ENCODE peak calls at places on chromosomes 16 and 17, in five cellular contexts. J is H9; S is transverse colon; E is CD4-positive, alpha-beta T cell; O is left ventricle myocardium inferior. Y is an unnamed sample.

GRCh38 chr16:85574672-85575475 is 38.2 kb upstream of the GSE1 start:
- DNase-seq in E (no peak), O (no peak), J (no peak), S (no peak), Y (no peak)

GRCh38 chr17:65254166-65254565 is 117.0 kb downstream of the RGS9 start:
- DNase-seq in S (no peak), O (no peak), J (no peak), E (no peak), Y (no peak)

GRCh38 chr17:64599187-64599676 is 62.9 kb downstream of the SMURF2 start:
- DNase-seq in E (peak; percentile 43), O (no peak), S (peak; percentile 29), J (peak; percentile 41), Y (no peak)

GRCh38 chr17:34623856-34624766 is 44.7 kb downstream of the TMEM132E start:
- DNase-seq in J (no peak), O (no peak), S (no peak), E (no peak), Y (no peak)

GRCh38 chr17:4499431-4500187 is 928 bp downstream of the SPNS2 start:
- DNase-seq in O (no peak), E (peak; percentile 16), S (no peak), J (peak; percentile 69), Y (peak; percentile 42)

GRCh38 chr17:42071810-42072209 is 21.4 kb upstream of the C17orf113 start:
- DNase-seq in J (no peak), S (no peak), E (no peak), O (no peak), Y (no peak)

GRCh38 chr16:56611281-56611833 is 3.0 kb downstream of the MT2A start:
- DNase-seq in J (no peak), E (no peak), O (peak; percentile 75), S (no peak), Y (peak; percentile 79)

GRCh38 chr16:5228369-5228768 is 130.8 kb upstream of the EEF2KMT start:
- DNase-seq in J (peak; percentile 65), E (no peak), O (no peak), S (no peak), Y (no peak)

GRCh38 chr16:75486666-75487313 is 8.5 kb downstream of the CHST6 start:
- DNase-seq in O (no peak), J (no peak), S (no peak), E (no peak), Y (no peak)

GRCh38 chr17:80303824-80304223 is 43.2 kb downstream of the RNF213 start:
- DNase-seq in S (no peak), E (no peak), J (no peak), O (no peak), Y (no peak)

GRCh38 chr17:2952174-2952845 is 111.1 kb downstream of the OR1D5 start:
- DNase-seq in J (peak; percentile 16), E (no peak), S (no peak), O (no peak), Y (no peak)

GRCh38 chr16:79297805-79298204 is 302.7 kb downstream of the MAF start:
- DNase-seq in E (no peak), S (no peak), J (no peak), O (no peak), Y (no peak)

GRCh38 chr17:72580321-72581127 is 459.7 kb downstream of the SOX9 start:
- DNase-seq in E (no peak), S (peak; percentile 42), J (no peak), O (no peak), Y (no peak)

GRCh38 chr17:37476431-37477130 is 13.1 kb upstream of the DUSP14 start:
- DNase-seq in S (peak; percentile 14), J (no peak), O (peak; percentile 22), E (no peak), Y (peak; percentile 30)

GRCh38 chr17:79799538-79800324 is 2.9 kb upstream of the CBX8 start:
- DNase-seq in J (peak; percentile 45), S (no peak), O (no peak), E (no peak), Y (no peak)

GRCh38 chr16:2487903-2488531 is 13.1 kb downstream of the TBC1D24 start:
- DNase-seq in O (no peak), J (no peak), E (no peak), S (no peak), Y (no peak)

GRCh38 chr16:70725024-70725911 is 39.4 kb upstream of the MTSS2 start:
- DNase-seq in J (no peak), E (no peak), S (no peak), O (peak; percentile 40), Y (peak; percentile 50)

GRCh38 chr17:147796-148740 is 10.7 kb downstream of the SCGB1C2 start:
- DNase-seq in S (no peak), E (no peak), O (peak; percentile 5), J (no peak), Y (peak; percentile 2)

GRCh38 chr16:68529608-68529930 is 9.5 kb upstream of the ZFP90 start:
- DNase-seq in O (no peak), J (no peak), S (no peak), E (no peak), Y (no peak)

GRCh38 chr17:5785867-5786509 is 201.7 kb upstream of the NLRP1 start:
- DNase-seq in O (no peak), E (no peak), S (no peak), J (no peak), Y (no peak)

GRCh38 chr17:29873476-29873875 is 56.6 kb downstream of the SSH2 start:
- DNase-seq in E (no peak), O (no peak), J (no peak), S (no peak), Y (no peak)

GRCh38 chr17:60390881-60391418 is 983 bp downstream of the USP32 start:
- DNase-seq in O (no peak), S (peak; percentile 38), J (no peak), E (peak; percentile 15), Y (peak; percentile 14)

GRCh38 chr16:89924298-89924924 is 1.3 kb downstream of the TUBB3 start:
- DNase-seq in O (no peak), S (no peak), E (no peak), J (peak; percentile 85), Y (no peak)

GRCh38 chr17:81867123-81867951 is 3.8 kb downstream of the ARHGDIA start:
- DNase-seq in O (no peak), J (peak; percentile 84), E (no peak), S (peak; percentile 63), Y (no peak)

GRCh38 chr16:81733295-81733694 is 45.8 kb upstream of the PLCG2 start:
- DNase-seq in S (no peak), E (no peak), J (no peak), O (no peak), Y (no peak)

GRCh38 chr17:21452377-21453143 is 76.4 kb downstream of the KCNJ12 start:
- DNase-seq in S (peak; percentile 17), J (peak; percentile 80), O (peak; percentile 49), E (peak; percentile 19), Y (peak; percentile 50)

GRCh38 chr17:59846391-59847165 is 46.2 kb downstream of the TUBD1 start:
- DNase-seq in J (peak; percentile 48), O (peak; percentile 41), E (no peak), S (peak; percentile 51), Y (no peak)

GRCh38 chr17:3738562-3739295 is 15.0 kb downstream of the HASPIN start:
- DNase-seq in O (no peak), J (no peak), S (peak; percentile 68), E (peak; percentile 61), Y (no peak)

GRCh38 chr16:66481943-66482390 is 54.9 kb downstream of the BEAN1 start:
- DNase-seq in S (no peak), J (no peak), E (no peak), O (no peak), Y (no peak)

GRCh38 chr17:1767358-1767757 is 5.5 kb downstream of the SERPINF1 start:
- DNase-seq in J (no peak), O (no peak), E (no peak), S (no peak), Y (no peak)

GRCh38 chr17:20197527-20197926 is 188.4 kb downstream of the SPECC1 start:
- DNase-seq in O (no peak), E (no peak), S (no peak), J (no peak), Y (no peak)

GRCh38 chr17:20191066-20191465 is 181.9 kb downstream of the SPECC1 start:
- DNase-seq in E (no peak), S (no peak), O (no peak), J (no peak), Y (no peak)

GRCh38 chr17:20201059-20201458 is 191.9 kb downstream of the SPECC1 start:
- DNase-seq in O (no peak), J (no peak), E (no peak), S (no peak), Y (no peak)

GRCh38 chr17:20200016-20200788 is 191.0 kb downstream of the SPECC1 start:
- DNase-seq in S (no peak), J (no peak), O (no peak), E (no peak), Y (no peak)

GRCh38 chr17:20196314-20196713 is 187.2 kb downstream of the SPECC1 start:
- DNase-seq in E (no peak), J (no peak), O (no peak), S (no peak), Y (no peak)
- H3K9me3 ChIP-seq in E (no peaks in the 10 kb centered on the region), J (peaks cover 7% of the 10 kb centered on the region), O (peaks cover 9% of the 10 kb centered on the region), S (no peaks in the 10 kb centered on the region), Y (peaks cover 16% of the 10 kb centered on the region)

DNA sequence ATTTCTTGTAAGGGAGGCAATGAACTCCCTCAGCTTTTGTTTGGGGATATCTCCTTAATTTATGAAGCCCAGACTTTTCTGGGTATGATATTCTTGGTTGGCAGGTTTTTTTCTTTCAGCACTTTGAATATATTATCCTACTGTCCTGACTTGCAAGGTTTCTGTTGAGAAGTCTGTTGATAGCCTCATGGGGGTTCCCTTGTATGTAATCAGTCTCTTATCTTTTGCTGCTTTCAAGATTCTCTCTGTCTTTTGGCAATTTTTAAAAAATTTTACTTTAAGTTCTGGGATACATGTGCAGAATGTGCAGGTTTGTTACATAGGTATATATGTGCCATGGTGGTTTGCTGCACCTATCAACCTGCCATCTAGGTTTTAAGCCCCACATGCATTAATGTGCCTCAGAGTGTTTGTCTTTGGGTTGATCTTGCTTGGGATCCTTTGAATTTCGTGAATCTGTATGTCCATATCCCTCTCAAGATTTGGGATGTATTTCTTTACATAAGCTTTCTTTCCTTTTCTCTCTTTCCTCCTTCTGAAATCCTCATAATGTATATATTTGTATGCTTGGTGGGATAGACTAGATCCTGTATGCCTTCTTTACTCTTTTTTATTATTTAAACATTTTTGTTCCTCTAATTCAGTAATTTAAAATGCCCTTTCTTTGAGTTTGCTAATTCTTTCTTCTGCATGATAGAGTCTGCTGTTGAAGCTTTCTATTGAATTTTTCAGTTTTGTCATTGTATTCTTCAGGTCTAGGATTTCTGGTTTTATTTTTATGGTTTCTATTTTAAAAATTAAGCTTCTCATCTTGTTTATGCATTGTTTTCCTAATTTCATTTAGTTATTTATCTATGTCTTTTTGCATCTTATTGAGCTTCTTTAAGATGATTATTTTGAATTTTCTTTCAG is 5.2 kb upstream of the KRT25 start:
- DNase-seq in S (no peak), J (no peak), E (no peak), O (no peak), Y (no peak)
- H3K9me3 ChIP-seq in S (peaks cover 23% of the 10 kb centered on the region), J (peaks cover 4% of the 10 kb centered on the region), E (peaks cover 50% of the 10 kb centered on the region), O (peaks cover 81% of the 10 kb centered on the region), Y (peaks cover 15% of the 10 kb centered on the region)

GRCh38 chr17:43352579-43352978 is 46.2 kb upstream of the ARL4D start:
- DNase-seq in J (no peak), E (no peak), S (no peak), O (no peak), Y (no peak)
- H3K9me3 ChIP-seq in J (peaks cover 24% of the 10 kb centered on the region), E (peaks cover 28% of the 10 kb centered on the region), S (peaks cover 24% of the 10 kb centered on the region), O (peaks cover 28% of the 10 kb centered on the region), Y (peaks cover 18% of the 10 kb centered on the region)

DNA sequence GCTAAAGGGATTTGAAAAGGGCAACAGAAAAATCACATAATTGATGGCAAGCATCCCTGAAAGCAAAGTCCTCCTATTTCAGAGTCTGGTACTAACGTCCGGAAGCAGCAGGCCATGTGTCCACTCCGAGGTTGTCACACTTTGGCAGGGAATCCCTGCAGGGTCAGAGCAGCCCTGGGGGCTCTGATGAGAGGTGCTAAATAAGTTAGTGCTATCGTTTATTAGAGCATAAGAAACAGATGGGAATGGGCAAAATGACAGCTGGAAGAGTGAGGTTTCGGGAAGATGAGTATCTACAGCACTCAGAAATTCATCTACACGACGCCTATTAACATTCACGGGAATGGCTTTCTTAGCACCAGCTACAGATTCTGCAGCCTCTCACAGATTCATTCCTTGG is 465.4 kb upstream of the PSMD7 start:
- DNase-seq in J (no peak), O (no peak), E (no peak), S (no peak), Y (no peak)
- H3K9me3 ChIP-seq in J (no peaks in the 10 kb centered on the region), O (no peaks in the 10 kb centered on the region), E (no peaks in the 10 kb centered on the region), S (no peaks in the 10 kb centered on the region), Y (no peaks in the 10 kb centered on the region)

Y was measured in heart right ventricle.